ENCODE peak calls at places on chromosomes 12 and 14, in four cellular contexts. One of them, this sample, is unnamed.

GRCh38 chr14:78446807-78447206 is 276.6 kb downstream of the NRXN3 start:
- DNase-seq in H7: peak; percentile 18
- DNase-seq in NCI-H69: no peak
- DNase-seq in posterior vena cava: no peak
- DNase-seq in this sample: no peak

GRCh38 chr12:42104087-42104486 is 40.6 kb downstream of the GXYLT1 start:
- DNase-seq in H7: no peak
- DNase-seq in NCI-H69: no peak
- DNase-seq in posterior vena cava: no peak
- DNase-seq in this sample: no peak

GRCh38 chr14:99663716-99664635 is 19.0 kb downstream of the HHIPL1 start:
- DNase-seq in H7: peak; percentile 97
- DNase-seq in NCI-H69: peak; percentile 92
- DNase-seq in posterior vena cava: no peak
- DNase-seq in this sample: no peak

GRCh38 chr14:35687335-35687939 is 121.7 kb downstream of the RALGAPA1 start:
- DNase-seq in H7: peak; percentile 10
- DNase-seq in NCI-H69: peak; percentile 81
- DNase-seq in posterior vena cava: no peak
- DNase-seq in this sample: no peak

GRCh38 chr12:12432373-12432772 is 75.5 kb downstream of the BORCS5 start:
- DNase-seq in H7: no peak
- DNase-seq in NCI-H69: peak; percentile 75
- DNase-seq in posterior vena cava: no peak
- DNase-seq in this sample: no peak

GRCh38 chr12:54282949-54283593 is 2.5 kb downstream of the HNRNPA1 start:
- DNase-seq in H7: no peak
- DNase-seq in NCI-H69: no peak
- DNase-seq in posterior vena cava: no peak
- DNase-seq in this sample: no peak

GRCh38 chr12:99767809-99768208 is 120.3 kb downstream of the GARIN6 start:
- DNase-seq in H7: no peak
- DNase-seq in NCI-H69: peak; percentile 50
- DNase-seq in posterior vena cava: no peak
- DNase-seq in this sample: no peak

GRCh38 chr12:104506691-104507401 is 50.1 kb downstream of the CHST11 start:
- DNase-seq in H7: peak; percentile 53
- DNase-seq in NCI-H69: peak; percentile 89
- DNase-seq in posterior vena cava: no peak
- DNase-seq in this sample: no peak

GRCh38 chr14:65000868-65001600 is 14.3 kb downstream of the FNTB start:
- DNase-seq in H7: no peak
- DNase-seq in NCI-H69: no peak
- DNase-seq in posterior vena cava: no peak
- DNase-seq in this sample: no peak

GRCh38 chr12:104579716-104580495 is 123.2 kb downstream of the CHST11 start:
- DNase-seq in H7: no peak
- DNase-seq in NCI-H69: no peak
- DNase-seq in posterior vena cava: no peak
- DNase-seq in this sample: no peak

GRCh38 chr12:110635055-110635454 is 21.1 kb downstream of the TCTN1 start:
- DNase-seq in H7: no peak
- DNase-seq in NCI-H69: no peak
- DNase-seq in posterior vena cava: peak; percentile 3
- DNase-seq in this sample: no peak

GRCh38 chr12:57149309-57149900 is 2.0 kb upstream of the LRP1-AS start:
- DNase-seq in H7: no peak
- DNase-seq in NCI-H69: no peak
- DNase-seq in posterior vena cava: peak; percentile 94
- DNase-seq in this sample: no peak

GRCh38 chr12:101231626-101232025 is 21.6 kb upstream of the SLC5A8 start:
- DNase-seq in H7: no peak
- DNase-seq in NCI-H69: no peak
- DNase-seq in posterior vena cava: no peak
- DNase-seq in this sample: no peak

GRCh38 chr12:108616941-108617858 is 16.5 kb downstream of the SELPLG start:
- DNase-seq in H7: no peak
- DNase-seq in NCI-H69: peak; percentile 22
- DNase-seq in posterior vena cava: no peak
- DNase-seq in this sample: no peak

GRCh38 chr12:48712209-48712608 is 4.3 kb downstream of the CCNT1 start:
- DNase-seq in H7: no peak
- DNase-seq in NCI-H69: no peak
- DNase-seq in posterior vena cava: no peak
- DNase-seq in this sample: no peak

GRCh38 chr14:99231850-99232401 is 40.1 kb downstream of the BCL11B start:
- DNase-seq in H7: peak; percentile 93
- DNase-seq in NCI-H69: no peak
- DNase-seq in posterior vena cava: no peak
- DNase-seq in this sample: peak; percentile 56

GRCh38 chr14:103084021-103084919 is at the start of gene LBHD2:
- DNase-seq in H7: peak; percentile 87
- DNase-seq in NCI-H69: no peak
- DNase-seq in posterior vena cava: no peak
- DNase-seq in this sample: no peak

GRCh38 chr12:118237053-118237665 is 101.2 kb downstream of the PEBP1 start:
- DNase-seq in H7: no peak
- DNase-seq in NCI-H69: no peak
- DNase-seq in posterior vena cava: no peak
- DNase-seq in this sample: no peak

GRCh38 chr14:57847096-57847495 is 18.8 kb downstream of the SLC35F4 start:
- DNase-seq in H7: no peak
- DNase-seq in NCI-H69: no peak
- DNase-seq in posterior vena cava: no peak
- DNase-seq in this sample: no peak

GRCh38 chr14:99157676-99158075 is 114.3 kb downstream of the BCL11B start:
- DNase-seq in H7: no peak
- DNase-seq in NCI-H69: no peak
- DNase-seq in posterior vena cava: no peak
- DNase-seq in this sample: no peak

GRCh38 chr12:117361312-117361670 is at the start of gene NOS1:
- DNase-seq in H7: peak; percentile 89
- DNase-seq in NCI-H69: no peak
- DNase-seq in posterior vena cava: no peak
- DNase-seq in this sample: no peak